ENCODE peak calls at places on chromosome 17, in five cellular contexts. K is NCI-H446 treated with DMSO at 0.1 percent for 48 hours, L is KG1, W is SW 1271, C is H1. H is an unnamed sample.

GRCh38 chr17:49508061-49508865 is 13.2 kb downstream of the NGFR start:
- DNase-seq in L (no peak), C (peak), K (peak), W (no peak), H (peak)

GRCh38 chr17:16250635-16251034 is 33.6 kb downstream of the PIGL start:
- DNase-seq in W (no peak), L (no peak), C (no peak), K (no peak), H (no peak)

GRCh38 chr17:50817142-50817751 is 18.1 kb upstream of the WFIKKN2 start:
- DNase-seq in L (no peak), W (no peak), K (no peak), C (peak), H (no peak)

GRCh38 chr17:44132275-44132821 is 8.9 kb upstream of the HDAC5 start:
- DNase-seq in W (no peak), K (no peak), L (no peak), C (no peak), H (no peak)

GRCh38 chr17:63191610-63192009 is 225.6 kb downstream of the TANC2 start:
- DNase-seq in W (no peak), C (no peak), L (no peak), K (no peak), H (no peak)

GRCh38 chr17:81401727-81402529 is 6.7 kb downstream of the BAHCC1 start:
- DNase-seq in K (no peak), W (no peak), C (no peak), L (no peak), H (no peak)

GRCh38 chr17:74280093-74280513 is 6.1 kb downstream of the DNAI2 start:
- DNase-seq in K (no peak), C (no peak), W (no peak), L (no peak), H (no peak)

GRCh38 chr17:78174332-78174869 is 6.0 kb downstream of the SYNGR2 start:
- DNase-seq in K (no peak), C (no peak), L (no peak), W (no peak), H (no peak)

GRCh38 chr17:63634816-63635215 is 12.6 kb downstream of the MAP3K3 start:
- DNase-seq in K (no peak), C (no peak), L (no peak), W (no peak), H (no peak)

GRCh38 chr17:77734371-77735050 is 224.0 kb upstream of the TNRC6C start:
- DNase-seq in K (peak), C (peak), W (no peak), L (no peak), H (peak)

GRCh38 chr17:70919241-70919640 is 749.9 kb downstream of the KCNJ2 start:
- DNase-seq in L (no peak), W (no peak), K (no peak), C (no peak), H (no peak)

GRCh38 chr17:27654136-27654535 is 23.1 kb downstream of the LGALS9 start:
- DNase-seq in K (no peak), C (no peak), L (no peak), W (no peak), H (no peak)

GRCh38 chr17:17304521-17304985 is 1.4 kb downstream of the NT5M start:
- DNase-seq in C (no peak), L (peak), K (no peak), W (no peak), H (no peak)

GRCh38 chr17:7613769-7614421 is 802 bp downstream of the FXR2 start:
- DNase-seq in K (no peak), W (no peak), C (no peak), L (peak), H (no peak)

GRCh38 chr17:44203731-44204452 is 4.2 kb upstream of the ATXN7L3 start:
- DNase-seq in K (peak), L (peak), C (peak), W (peak), H (peak)

GRCh38 chr17:8894673-8895578 is 27.5 kb upstream of the PIK3R6 start:
- DNase-seq in C (peak), L (no peak), W (no peak), K (no peak), H (peak)

GRCh38 chr17:41869426-41869825 is 4.2 kb upstream of the KLHL11 start:
- DNase-seq in C (no peak), L (no peak), W (no peak), K (no peak), H (no peak)

GRCh38 chr17:82020874-82021727 is 1.6 kb downstream of the CENPX start:
- DNase-seq in L (peak), K (no peak), W (peak), C (no peak), H (peak)

GRCh38 chr17:40499551-40500189 is 1.8 kb downstream of the TNS4 start:
- DNase-seq in W (no peak), C (peak), K (no peak), L (no peak), H (peak)

GRCh38 chr17:57881143-57881542 is 31.3 kb upstream of the MRPS23 start:
- DNase-seq in K (no peak), W (no peak), C (no peak), L (no peak), H (no peak)

GRCh38 chr17:4006745-4007211 is 42.5 kb upstream of the ATP2A3 start:
- DNase-seq in C (no peak), W (no peak), L (no peak), K (no peak), H (no peak)

GRCh38 chr17:8912060-8912981 is 44.8 kb upstream of the PIK3R6 start:
- DNase-seq in C (no peak), L (no peak), K (no peak), W (no peak), H (no peak)

GRCh38 chr17:75277664-75278071 is 6.6 kb upstream of the MIF4GD start:
- DNase-seq in K (no peak), L (no peak), W (no peak), C (no peak), H (no peak)

H was measured in H4.